ENCODE peak calls at places on chromosomes 7 and 10, in five cellular contexts. J, R, X, D and L are unnamed samples.

GRCh38 chr7:96700516-96700915 is 9.1 kb downstream of the SEM1 start:
- DNase-seq in J (no peak), R (no peak), X (no peak), D (no peak), L (no peak)

GRCh38 chr7:158407581-158408331 is 179.9 kb downstream of the PTPRN2 start:
- DNase-seq in J (no peak), R (peak; percentile 42), X (no peak), D (no peak), L (no peak)

GRCh38 chr10:119461380-119461779 is 81.1 kb downstream of the RGS10 start:
- DNase-seq in J (no peak), R (no peak), X (no peak), D (peak; percentile 74), L (no peak)

GRCh38 chr7:38506756-38507155 is 124.4 kb downstream of the AMPH start:
- DNase-seq in J (no peak), R (no peak), X (no peak), D (no peak), L (no peak)

GRCh38 chr7:116979430-116979829 is 26.1 kb downstream of the ST7 start:
- DNase-seq in J (no peak), R (no peak), X (no peak), D (no peak), L (no peak)

GRCh38 chr10:90229486-90229885 is 528.1 kb downstream of the KIF20B start:
- DNase-seq in J (no peak), R (no peak), X (no peak), D (no peak), L (no peak)

GRCh38 chr10:119802068-119802538 is 70.5 kb downstream of the MCMBP start:
- DNase-seq in J (no peak), R (no peak), X (no peak), D (no peak), L (no peak)

GRCh38 chr7:124462249-124462648 is 303.3 kb downstream of the GPR37 start:
- DNase-seq in J (no peak), R (no peak), X (no peak), D (no peak), L (no peak)

GRCh38 chr7:45890125-45890901 is 2.0 kb downstream of the IGFBP1 start:
- DNase-seq in J (no peak), R (no peak), X (no peak), D (no peak), L (peak; percentile 55)

GRCh38 chr10:96585726-96586418 is 940 bp downstream of the TM9SF3 start:
- DNase-seq in J (no peak), R (no peak), X (no peak), D (peak; percentile 53), L (no peak)

GRCh38 chr10:122510326-122510725 is 49.0 kb downstream of the HTRA1 start:
- DNase-seq in J (no peak), R (no peak), X (no peak), D (no peak), L (no peak)

GRCh38 chr10:59773088-59773487 is 19.8 kb upstream of the MRLN start:
- DNase-seq in J (no peak), R (no peak), X (no peak), D (no peak), L (no peak)

GRCh38 chr7:107966701-107967100 is 36.3 kb downstream of the LAMB1 start:
- DNase-seq in J (no peak), R (no peak), X (no peak), D (no peak), L (peak; percentile 77)

GRCh38 chr7:107130487-107131220 is 38.1 kb upstream of the HBP1 start:
- DNase-seq in J (no peak), R (no peak), X (no peak), D (no peak), L (no peak)

GRCh38 chr10:109191341-109191740 is 732.0 kb downstream of the XPNPEP1 start:
- DNase-seq in J (no peak), R (no peak), X (no peak), D (no peak), L (no peak)

GRCh38 chr7:954330-955238 is at the start of gene ADAP1:
- DNase-seq in J (peak; percentile 63), R (peak; percentile 82), X (no peak), D (no peak), L (no peak)

GRCh38 chr10:133326745-133327650 is 9.7 kb downstream of the CALY start:
- DNase-seq in J (no peak), R (no peak), X (no peak), D (no peak), L (no peak)

GRCh38 chr7:6227294-6227846 is 45.1 kb downstream of the CYTH3 start:
- DNase-seq in J (no peak), R (no peak), X (no peak), D (no peak), L (no peak)

GRCh38 chr7:155455776-155456516 is 2.0 kb upstream of the EN2 start:
- DNase-seq in J (no peak), R (no peak), X (no peak), D (no peak), L (no peak)

GRCh38 chr10:42574336-42574735 is 64.0 kb downstream of the ZNF33B start:
- DNase-seq in J (no peak), R (no peak), X (no peak), D (no peak), L (no peak)

GRCh38 chr7:128985660-128986059 is 47.9 kb downstream of the IRF5 start:
- DNase-seq in J (no peak), R (no peak), X (no peak), D (no peak), L (no peak)

GRCh38 chr10:59285073-59285472 is 77.3 kb downstream of the FAM13C start:
- DNase-seq in J (no peak), R (no peak), X (no peak), D (no peak), L (no peak)

GRCh38 chr7:36208997-36209813 is 56.2 kb downstream of the EEPD1 start:
- DNase-seq in J (no peak), R (peak; percentile 68), X (no peak), D (no peak), L (no peak)

GRCh38 chr7:92806496-92806895 is 29.9 kb downstream of the CDK6 start:
- DNase-seq in J (no peak), R (no peak), X (no peak), D (no peak), L (no peak)

GRCh38 chr10:384538-385305 is 249.5 kb downstream of the ZMYND11 start:
- DNase-seq in J (no peak), R (no peak), X (no peak), D (no peak), L (no peak)

GRCh38 chr7:113698556-113699220 is 220.1 kb downstream of the PPP1R3A start:
- DNase-seq in J (no peak), R (no peak), X (no peak), D (no peak), L (no peak)

GRCh38 chr7:98213296-98213873 is 2.1 kb downstream of the BHLHA15 start:
- DNase-seq in J (no peak), R (peak; percentile 38), X (no peak), D (peak; percentile 39), L (peak; percentile 35)